ENCODE peak calls at places on chromosome 19, in five cellular contexts. M is mesendoderm, J is IMR-90, T is neuronal stem cell, W is H1. N is an unnamed sample.

GRCh38 chr19:44684892-44685847 is 13.8 kb upstream of the CEACAM16 start:
- DNase-seq in M (peak), J (peak), T (peak), W (no peak), N (no peak)

GRCh38 chr19:18788782-18789421 is 2.2 kb downstream of the COMP start:
- DNase-seq in M (no peak), J (no peak), T (no peak), W (no peak), N (no peak)

GRCh38 chr19:49348305-49349188 is 13.3 kb downstream of the CD37 start:
- DNase-seq in M (no peak), J (no peak), T (no peak), W (no peak), N (no peak)

GRCh38 chr19:55256562-55257460 is 2.0 kb downstream of the PPP6R1 start:
- DNase-seq in M (no peak), J (no peak), T (no peak), W (no peak), N (no peak)

GRCh38 chr19:18160792-18161690 is 8.1 kb downstream of the PIK3R2 start:
- DNase-seq in M (peak), J (peak), T (peak), W (no peak), N (peak)

GRCh38 chr19:12937243-12938053 is 961 bp upstream of the CALR start:
- DNase-seq in M (peak), J (no peak), T (no peak), W (no peak), N (peak)

GRCh38 chr19:41691268-41691970 is 3.3 kb upstream of the CEACAM7 start:
- DNase-seq in M (peak), J (no peak), T (no peak), W (no peak), N (peak)

GRCh38 chr19:33240181-33240771 is 14.6 kb upstream of the SLC7A10 start:
- DNase-seq in M (no peak), J (no peak), T (no peak), W (no peak), N (no peak)

GRCh38 chr19:41945135-41945766 is 13.9 kb downstream of the RABAC1 start:
- DNase-seq in M (no peak), J (no peak), T (no peak), W (no peak), N (no peak)

GRCh38 chr19:48332662-48333466 is 7.5 kb downstream of the EMP3 start:
- DNase-seq in M (peak), J (peak), T (peak), W (no peak), N (peak)

GRCh38 chr19:27972291-27973040 is 1240.5 kb downstream of the UQCRFS1 start:
- DNase-seq in M (peak), J (no peak), T (no peak), W (no peak), N (no peak)

DNA sequence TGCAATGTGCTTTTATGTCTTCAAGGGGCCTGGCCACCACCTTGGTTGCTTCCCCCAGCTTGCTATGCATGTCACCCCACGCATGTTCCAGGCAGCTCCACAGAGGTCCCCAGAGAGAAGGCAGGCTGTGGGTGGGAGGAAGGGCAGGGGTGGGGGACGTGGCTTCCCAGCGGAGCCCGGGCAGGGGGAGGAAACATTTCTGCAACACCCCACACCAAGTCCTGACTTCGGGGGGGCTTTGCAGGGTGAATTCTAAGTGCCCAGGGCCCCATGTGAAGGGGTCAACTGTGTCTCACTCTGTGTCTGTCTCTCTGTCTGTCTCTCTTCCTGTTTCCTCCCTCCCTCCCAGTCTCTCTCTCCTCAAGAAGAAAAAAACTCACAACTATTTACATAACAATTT is 39.6 kb downstream of the LTBP4 start:
- DNase-seq in M (no peak), J (peak), T (no peak), W (no peak), N (no peak)
- H3K4ac ChIP-seq in M (no peak), J (peak), T (no peak), W (no peak), N (peak)

GRCh38 chr19:5937550-5937949 is 23.5 kb downstream of the CAPS start:
- DNase-seq in M (no peak), J (no peak), T (no peak), W (no peak), N (no peak)
- H3K4me2 ChIP-seq in M (no peak), J (no peak), T (no peak), W (no peak), N (no peak)

GRCh38 chr19:38223119-38223523 is 901 bp downstream of the DPF1 start:
- DNase-seq in M (no peak), J (no peak), T (no peak), W (no peak), N (no peak)

GRCh38 chr19:38223617-38224013 is 407 bp downstream of the DPF1 start:
- DNase-seq in M (no peak), J (no peak), T (no peak), W (no peak), N (no peak)

GRCh38 chr19:38221421-38221820 is 2.6 kb downstream of the DPF1 start:
- DNase-seq in M (no peak), J (no peak), T (no peak), W (no peak), N (no peak)

GRCh38 chr19:38221919-38222828 is 1.8 kb downstream of the DPF1 start:
- DNase-seq in M (no peak), J (no peak), T (no peak), W (no peak), N (no peak)

DNA sequence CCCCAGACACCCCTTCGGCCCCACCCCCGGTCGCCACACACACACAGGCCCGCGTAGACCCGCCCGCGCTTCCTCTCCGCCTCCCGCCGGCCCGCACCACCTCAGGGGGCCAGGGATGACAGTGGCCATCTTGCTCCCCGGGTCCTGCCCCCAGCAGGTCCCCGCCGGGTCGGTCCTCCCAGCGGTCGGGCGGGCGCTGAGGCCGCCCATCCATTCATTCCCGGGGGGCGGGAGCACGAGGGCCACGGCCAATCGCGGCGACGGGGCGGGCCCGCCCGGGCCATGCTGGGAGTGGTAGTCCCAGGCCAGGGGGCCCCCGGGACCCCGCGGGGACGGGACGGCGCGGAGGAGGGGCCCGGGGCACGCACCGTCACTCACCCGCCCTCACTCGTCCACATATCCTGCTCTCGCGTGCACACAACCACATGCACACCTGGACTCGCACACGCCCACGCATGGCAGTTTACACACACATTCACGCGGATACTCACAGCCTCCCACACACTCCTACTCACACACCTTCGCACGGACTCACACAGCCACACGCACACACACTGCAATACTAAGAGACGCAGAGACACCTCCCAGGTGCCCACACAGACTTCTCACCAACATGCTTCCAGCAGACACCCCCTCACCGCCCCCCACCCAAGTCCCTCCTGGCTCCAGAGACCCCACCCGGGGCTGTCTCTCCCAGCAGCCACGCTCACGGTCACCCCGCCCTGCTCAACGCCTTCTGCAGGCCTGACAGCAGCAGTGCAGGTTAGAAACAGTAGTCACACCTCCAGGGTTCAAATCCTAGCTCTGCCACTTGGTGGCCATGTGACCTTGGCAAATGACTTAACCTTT is at the start of gene DPF1:
- DNase-seq in M (peak), J (peak), T (peak), W (no peak), N (no peak)
- H3K18ac ChIP-seq in M (no peak), J (peak), T (peak), W (peak), N (peak)

DNA sequence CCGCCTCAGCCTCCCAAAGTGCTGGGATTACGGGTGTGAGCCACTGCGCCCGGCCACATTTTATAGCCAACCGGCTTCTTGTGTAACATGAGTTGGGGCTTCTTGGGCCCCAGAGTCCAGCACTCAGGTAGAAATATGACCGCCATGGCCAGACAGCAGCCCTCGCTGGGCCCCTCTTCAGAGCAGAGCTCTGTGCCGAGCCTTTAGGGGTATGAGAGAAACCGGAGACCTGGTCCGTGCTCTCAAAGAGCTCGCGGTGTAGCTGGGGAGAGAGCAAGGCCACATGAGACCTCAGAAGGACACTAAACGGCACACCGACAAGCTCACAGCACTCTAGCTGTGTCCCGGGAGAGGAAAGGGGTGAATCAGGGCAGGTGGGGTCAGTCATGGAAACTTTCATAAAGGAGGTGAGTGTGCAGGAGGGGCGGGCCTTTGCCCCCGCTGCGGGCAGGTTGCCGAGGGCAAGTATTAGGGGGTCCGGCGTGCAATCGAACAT is 15.8 kb downstream of the ACTN4 start:
- DNase-seq in M (no peak), J (no peak), T (no peak), W (no peak), N (no peak)
- H3K4ac ChIP-seq in M (no peak), J (peak), T (no peak), W (no peak), N (peak)

DNA sequence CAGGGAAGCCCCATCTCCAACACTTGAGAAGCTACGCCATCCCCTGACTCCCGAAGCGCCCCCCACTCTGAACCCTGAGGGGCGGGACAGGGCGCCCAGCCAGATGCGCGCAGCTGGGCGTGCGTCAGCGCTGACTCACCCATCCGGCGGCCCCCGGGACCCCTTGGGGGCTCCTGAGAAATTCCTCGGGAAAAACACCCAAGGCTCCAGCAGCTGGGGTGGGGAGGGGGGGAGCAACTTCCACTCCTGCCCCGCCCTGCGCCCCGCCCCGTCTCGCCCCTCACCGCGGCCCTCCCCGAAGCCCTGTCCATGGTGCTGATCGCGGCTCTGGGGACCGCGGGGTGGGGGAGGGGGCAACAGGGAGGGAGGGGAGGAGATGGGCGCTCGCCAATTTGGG is 1.0 kb downstream of the COL5A3 start:
- DNase-seq in M (peak), J (peak), T (peak), W (no peak), N (no peak)
- H3K4me2 ChIP-seq in M (no peak), J (peak), T (no peak), W (peak), N (no peak)

GRCh38 chr19:16184665-16185122 is 516 bp upstream of the FAM32A start:
- DNase-seq in M (no peak), J (no peak), T (no peak), W (no peak), N (no peak)
- H3K18ac ChIP-seq in M (no peak), J (no peak), T (no peak), W (no peak), N (no peak)

DNA sequence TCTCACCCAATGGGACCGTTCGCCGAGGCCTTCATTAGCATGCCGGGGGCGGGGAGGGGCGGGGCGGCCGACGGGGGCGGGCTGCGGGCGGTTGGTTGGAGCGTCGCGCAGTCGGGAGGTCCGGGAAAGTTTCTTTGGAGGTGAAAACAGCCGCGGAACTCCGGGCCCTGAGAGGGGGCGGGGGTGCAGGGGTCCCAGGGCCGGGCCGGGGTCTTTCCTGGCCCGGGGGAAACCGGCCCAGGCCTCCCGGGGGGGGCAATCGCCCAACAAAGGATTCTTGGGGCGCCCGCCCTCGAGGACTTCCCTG is at the start of gene HMG20B:
- DNase-seq in M (no peak), J (no peak), T (no peak), W (no peak), N (no peak)
- H3K4ac ChIP-seq in M (peak), J (peak), T (peak), W (peak), N (peak)

GRCh38 chr19:31402529-31402928 is 53.3 kb upstream of the TSHZ3 start:
- DNase-seq in M (no peak), J (no peak), T (no peak), W (no peak), N (no peak)
- H3K4me2 ChIP-seq in M (no peak), J (no peak), T (no peak), W (no peak), N (no peak)

GRCh38 chr19:10566408-10566657 is 523 bp upstream of the KRI1 start:
- DNase-seq in M (no peak), J (no peak), T (no peak), W (no peak), N (no peak)
- H3K18ac ChIP-seq in M (no peak), J (peak), T (no peak), W (no peak), N (no peak)